ENCODE peak calls at places on chromosomes 3 and 15, in five cellular contexts. One of them, this sample, is unnamed.

GRCh38 chr3:181210275-181210674 is 220.7 kb upstream of the DNAJC19 start:
- DNase-seq in DMS 273 treated with DMSO at 0.1 percent for 48 hours: no peak
- DNase-seq in stimulated activated CD8-positive, alpha-beta memory T cell treated with anti-CD3 and anti-CD28 coated beads, Interleukin-15, amount 100 ng/mL, for 24 hours: no peak
- DNase-seq in GM20000: no peak
- DNase-seq in fibroblast of gingiva: peak
- DNase-seq in this sample: no peak

GRCh38 chr3:128111147-128111546 is 12.5 kb downstream of the RUVBL1 start:
- DNase-seq in DMS 273 treated with DMSO at 0.1 percent for 48 hours: no peak
- DNase-seq in stimulated activated CD8-positive, alpha-beta memory T cell treated with anti-CD3 and anti-CD28 coated beads, Interleukin-15, amount 100 ng/mL, for 24 hours: no peak
- DNase-seq in GM20000: no peak
- DNase-seq in fibroblast of gingiva: no peak
- DNase-seq in this sample: no peak

GRCh38 chr3:25910997-25911396 is 121.1 kb downstream of the OXSM start:
- DNase-seq in DMS 273 treated with DMSO at 0.1 percent for 48 hours: no peak
- DNase-seq in stimulated activated CD8-positive, alpha-beta memory T cell treated with anti-CD3 and anti-CD28 coated beads, Interleukin-15, amount 100 ng/mL, for 24 hours: no peak
- DNase-seq in GM20000: peak
- DNase-seq in fibroblast of gingiva: no peak
- DNase-seq in this sample: no peak

GRCh38 chr3:152199069-152199838 is 69.5 kb upstream of the MBNL1 start:
- DNase-seq in DMS 273 treated with DMSO at 0.1 percent for 48 hours: no peak
- DNase-seq in stimulated activated CD8-positive, alpha-beta memory T cell treated with anti-CD3 and anti-CD28 coated beads, Interleukin-15, amount 100 ng/mL, for 24 hours: no peak
- DNase-seq in GM20000: no peak
- DNase-seq in fibroblast of gingiva: no peak
- DNase-seq in this sample: no peak

GRCh38 chr3:53484979-53485378 is 9.4 kb upstream of the CACNA1D start:
- DNase-seq in DMS 273 treated with DMSO at 0.1 percent for 48 hours: no peak
- DNase-seq in stimulated activated CD8-positive, alpha-beta memory T cell treated with anti-CD3 and anti-CD28 coated beads, Interleukin-15, amount 100 ng/mL, for 24 hours: no peak
- DNase-seq in GM20000: no peak
- DNase-seq in fibroblast of gingiva: no peak
- DNase-seq in this sample: no peak

GRCh38 chr3:126945891-126946290 is 37.0 kb upstream of the PLXNA1 start:
- DNase-seq in DMS 273 treated with DMSO at 0.1 percent for 48 hours: no peak
- DNase-seq in stimulated activated CD8-positive, alpha-beta memory T cell treated with anti-CD3 and anti-CD28 coated beads, Interleukin-15, amount 100 ng/mL, for 24 hours: no peak
- DNase-seq in GM20000: no peak
- DNase-seq in fibroblast of gingiva: no peak
- DNase-seq in this sample: no peak

GRCh38 chr3:193240850-193241706 is at the start of gene PLAAT1:
- DNase-seq in DMS 273 treated with DMSO at 0.1 percent for 48 hours: peak
- DNase-seq in stimulated activated CD8-positive, alpha-beta memory T cell treated with anti-CD3 and anti-CD28 coated beads, Interleukin-15, amount 100 ng/mL, for 24 hours: no peak
- DNase-seq in GM20000: peak
- DNase-seq in fibroblast of gingiva: no peak
- DNase-seq in this sample: peak

GRCh38 chr3:14403636-14404395 is 1.4 kb downstream of the SLC6A6 start:
- DNase-seq in DMS 273 treated with DMSO at 0.1 percent for 48 hours: no peak
- DNase-seq in stimulated activated CD8-positive, alpha-beta memory T cell treated with anti-CD3 and anti-CD28 coated beads, Interleukin-15, amount 100 ng/mL, for 24 hours: no peak
- DNase-seq in GM20000: no peak
- DNase-seq in fibroblast of gingiva: no peak
- DNase-seq in this sample: peak

GRCh38 chr3:99108508-99108907 is 207.0 kb upstream of the DCBLD2 start:
- DNase-seq in DMS 273 treated with DMSO at 0.1 percent for 48 hours: no peak
- DNase-seq in stimulated activated CD8-positive, alpha-beta memory T cell treated with anti-CD3 and anti-CD28 coated beads, Interleukin-15, amount 100 ng/mL, for 24 hours: no peak
- DNase-seq in GM20000: no peak
- DNase-seq in fibroblast of gingiva: peak
- DNase-seq in this sample: no peak

GRCh38 chr3:41489205-41489604 is 289.9 kb downstream of the CTNNB1 start:
- DNase-seq in DMS 273 treated with DMSO at 0.1 percent for 48 hours: no peak
- DNase-seq in stimulated activated CD8-positive, alpha-beta memory T cell treated with anti-CD3 and anti-CD28 coated beads, Interleukin-15, amount 100 ng/mL, for 24 hours: no peak
- DNase-seq in GM20000: no peak
- DNase-seq in fibroblast of gingiva: no peak
- DNase-seq in this sample: no peak

GRCh38 chr3:116897382-116897781 is 187.8 kb downstream of the TUSC7 start:
- DNase-seq in DMS 273 treated with DMSO at 0.1 percent for 48 hours: no peak
- DNase-seq in stimulated activated CD8-positive, alpha-beta memory T cell treated with anti-CD3 and anti-CD28 coated beads, Interleukin-15, amount 100 ng/mL, for 24 hours: no peak
- DNase-seq in GM20000: no peak
- DNase-seq in fibroblast of gingiva: no peak
- DNase-seq in this sample: no peak

GRCh38 chr15:70053703-70054229 is 44.0 kb downstream of the TLE3 start:
- DNase-seq in DMS 273 treated with DMSO at 0.1 percent for 48 hours: no peak
- DNase-seq in stimulated activated CD8-positive, alpha-beta memory T cell treated with anti-CD3 and anti-CD28 coated beads, Interleukin-15, amount 100 ng/mL, for 24 hours: no peak
- DNase-seq in GM20000: no peak
- DNase-seq in fibroblast of gingiva: no peak
- DNase-seq in this sample: no peak

GRCh38 chr3:165607221-165607620 is 230.0 kb downstream of the BCHE start:
- DNase-seq in DMS 273 treated with DMSO at 0.1 percent for 48 hours: no peak
- DNase-seq in stimulated activated CD8-positive, alpha-beta memory T cell treated with anti-CD3 and anti-CD28 coated beads, Interleukin-15, amount 100 ng/mL, for 24 hours: no peak
- DNase-seq in GM20000: no peak
- DNase-seq in fibroblast of gingiva: no peak
- DNase-seq in this sample: no peak

GRCh38 chr3:49997862-49998261 is 57.9 kb downstream of the RBM6 start:
- DNase-seq in DMS 273 treated with DMSO at 0.1 percent for 48 hours: no peak
- DNase-seq in stimulated activated CD8-positive, alpha-beta memory T cell treated with anti-CD3 and anti-CD28 coated beads, Interleukin-15, amount 100 ng/mL, for 24 hours: no peak
- DNase-seq in GM20000: no peak
- DNase-seq in fibroblast of gingiva: no peak
- DNase-seq in this sample: no peak

GRCh38 chr15:101031203-101031602 is 112.0 kb downstream of the LRRK1 start:
- DNase-seq in DMS 273 treated with DMSO at 0.1 percent for 48 hours: no peak
- DNase-seq in stimulated activated CD8-positive, alpha-beta memory T cell treated with anti-CD3 and anti-CD28 coated beads, Interleukin-15, amount 100 ng/mL, for 24 hours: no peak
- DNase-seq in GM20000: no peak
- DNase-seq in fibroblast of gingiva: peak
- DNase-seq in this sample: peak

GRCh38 chr15:32028921-32029320 is 1.4 kb upstream of the CHRNA7 start:
- DNase-seq in DMS 273 treated with DMSO at 0.1 percent for 48 hours: peak
- DNase-seq in stimulated activated CD8-positive, alpha-beta memory T cell treated with anti-CD3 and anti-CD28 coated beads, Interleukin-15, amount 100 ng/mL, for 24 hours: no peak
- DNase-seq in GM20000: no peak
- DNase-seq in fibroblast of gingiva: no peak
- DNase-seq in this sample: no peak

GRCh38 chr15:101063212-101063611 is 144.1 kb downstream of the LRRK1 start:
- DNase-seq in DMS 273 treated with DMSO at 0.1 percent for 48 hours: no peak
- DNase-seq in stimulated activated CD8-positive, alpha-beta memory T cell treated with anti-CD3 and anti-CD28 coated beads, Interleukin-15, amount 100 ng/mL, for 24 hours: no peak
- DNase-seq in GM20000: no peak
- DNase-seq in fibroblast of gingiva: no peak
- DNase-seq in this sample: no peak

GRCh38 chr3:79872483-79872882 is 104.7 kb upstream of the ROBO1 start:
- DNase-seq in DMS 273 treated with DMSO at 0.1 percent for 48 hours: no peak
- DNase-seq in stimulated activated CD8-positive, alpha-beta memory T cell treated with anti-CD3 and anti-CD28 coated beads, Interleukin-15, amount 100 ng/mL, for 24 hours: no peak
- DNase-seq in GM20000: no peak
- DNase-seq in fibroblast of gingiva: no peak
- DNase-seq in this sample: no peak

GRCh38 chr3:12284591-12284990 is 4.3 kb upstream of the PPARG start:
- DNase-seq in DMS 273 treated with DMSO at 0.1 percent for 48 hours: no peak
- DNase-seq in stimulated activated CD8-positive, alpha-beta memory T cell treated with anti-CD3 and anti-CD28 coated beads, Interleukin-15, amount 100 ng/mL, for 24 hours: no peak
- DNase-seq in GM20000: no peak
- DNase-seq in fibroblast of gingiva: no peak
- DNase-seq in this sample: no peak

GRCh38 chr3:27715863-27716262 is 6.3 kb downstream of the EOMES start:
- DNase-seq in DMS 273 treated with DMSO at 0.1 percent for 48 hours: no peak
- DNase-seq in stimulated activated CD8-positive, alpha-beta memory T cell treated with anti-CD3 and anti-CD28 coated beads, Interleukin-15, amount 100 ng/mL, for 24 hours: no peak
- DNase-seq in GM20000: no peak
- DNase-seq in fibroblast of gingiva: peak
- DNase-seq in this sample: no peak

GRCh38 chr3:48521635-48522034 is 17.7 kb upstream of the SHISA5 start:
- DNase-seq in DMS 273 treated with DMSO at 0.1 percent for 48 hours: no peak
- DNase-seq in stimulated activated CD8-positive, alpha-beta memory T cell treated with anti-CD3 and anti-CD28 coated beads, Interleukin-15, amount 100 ng/mL, for 24 hours: no peak
- DNase-seq in GM20000: no peak
- DNase-seq in fibroblast of gingiva: no peak
- DNase-seq in this sample: no peak

GRCh38 chr3:51819709-51820406 is 40.8 kb upstream of the IQCF6 start:
- DNase-seq in DMS 273 treated with DMSO at 0.1 percent for 48 hours: no peak
- DNase-seq in stimulated activated CD8-positive, alpha-beta memory T cell treated with anti-CD3 and anti-CD28 coated beads, Interleukin-15, amount 100 ng/mL, for 24 hours: no peak
- DNase-seq in GM20000: peak
- DNase-seq in fibroblast of gingiva: no peak
- DNase-seq in this sample: no peak

GRCh38 chr3:100602506-100603444 is 6.6 kb upstream of the ADGRG7 start:
- DNase-seq in DMS 273 treated with DMSO at 0.1 percent for 48 hours: no peak
- DNase-seq in stimulated activated CD8-positive, alpha-beta memory T cell treated with anti-CD3 and anti-CD28 coated beads, Interleukin-15, amount 100 ng/mL, for 24 hours: no peak
- DNase-seq in GM20000: peak
- DNase-seq in fibroblast of gingiva: peak
- DNase-seq in this sample: peak

GRCh38 chr3:34727700-34728099 is 911.6 kb upstream of the ARPP21 start:
- DNase-seq in DMS 273 treated with DMSO at 0.1 percent for 48 hours: no peak
- DNase-seq in stimulated activated CD8-positive, alpha-beta memory T cell treated with anti-CD3 and anti-CD28 coated beads, Interleukin-15, amount 100 ng/mL, for 24 hours: no peak
- DNase-seq in GM20000: no peak
- DNase-seq in fibroblast of gingiva: no peak
- DNase-seq in this sample: no peak

GRCh38 chr15:76330281-76330680 is 6.3 kb upstream of the ISL2 start:
- DNase-seq in DMS 273 treated with DMSO at 0.1 percent for 48 hours: no peak
- DNase-seq in stimulated activated CD8-positive, alpha-beta memory T cell treated with anti-CD3 and anti-CD28 coated beads, Interleukin-15, amount 100 ng/mL, for 24 hours: no peak
- DNase-seq in GM20000: no peak
- DNase-seq in fibroblast of gingiva: peak
- DNase-seq in this sample: peak

GRCh38 chr3:112818289-112818688 is 28.4 kb downstream of the CD200R1L start:
- DNase-seq in DMS 273 treated with DMSO at 0.1 percent for 48 hours: no peak
- DNase-seq in stimulated activated CD8-positive, alpha-beta memory T cell treated with anti-CD3 and anti-CD28 coated beads, Interleukin-15, amount 100 ng/mL, for 24 hours: no peak
- DNase-seq in GM20000: peak
- DNase-seq in fibroblast of gingiva: peak
- DNase-seq in this sample: no peak

GRCh38 chr3:130915567-130916292 is 21.8 kb downstream of the ATP2C1 start:
- DNase-seq in DMS 273 treated with DMSO at 0.1 percent for 48 hours: no peak
- DNase-seq in stimulated activated CD8-positive, alpha-beta memory T cell treated with anti-CD3 and anti-CD28 coated beads, Interleukin-15, amount 100 ng/mL, for 24 hours: no peak
- DNase-seq in GM20000: no peak
- DNase-seq in fibroblast of gingiva: no peak
- DNase-seq in this sample: no peak

GRCh38 chr3:47645551-47645950 is 66.9 kb upstream of the CSPG5 start:
- DNase-seq in DMS 273 treated with DMSO at 0.1 percent for 48 hours: no peak
- DNase-seq in stimulated activated CD8-positive, alpha-beta memory T cell treated with anti-CD3 and anti-CD28 coated beads, Interleukin-15, amount 100 ng/mL, for 24 hours: no peak
- DNase-seq in GM20000: no peak
- DNase-seq in fibroblast of gingiva: no peak
- DNase-seq in this sample: no peak

GRCh38 chr3:78427303-78427702 is 1340.5 kb downstream of the ROBO1 start:
- DNase-seq in DMS 273 treated with DMSO at 0.1 percent for 48 hours: no peak
- DNase-seq in stimulated activated CD8-positive, alpha-beta memory T cell treated with anti-CD3 and anti-CD28 coated beads, Interleukin-15, amount 100 ng/mL, for 24 hours: no peak
- DNase-seq in GM20000: no peak
- DNase-seq in fibroblast of gingiva: peak
- DNase-seq in this sample: no peak

GRCh38 chr15:90038639-90039095 is 37.5 kb downstream of the ZNF710 start:
- DNase-seq in DMS 273 treated with DMSO at 0.1 percent for 48 hours: no peak
- DNase-seq in stimulated activated CD8-positive, alpha-beta memory T cell treated with anti-CD3 and anti-CD28 coated beads, Interleukin-15, amount 100 ng/mL, for 24 hours: no peak
- DNase-seq in GM20000: no peak
- DNase-seq in fibroblast of gingiva: no peak
- DNase-seq in this sample: no peak

GRCh38 chr15:90184786-90185704 is 16.1 kb upstream of the SEMA4B start:
- DNase-seq in DMS 273 treated with DMSO at 0.1 percent for 48 hours: peak
- DNase-seq in stimulated activated CD8-positive, alpha-beta memory T cell treated with anti-CD3 and anti-CD28 coated beads, Interleukin-15, amount 100 ng/mL, for 24 hours: no peak
- DNase-seq in GM20000: peak
- DNase-seq in fibroblast of gingiva: peak
- DNase-seq in this sample: peak